ENCODE peak calls at places on chromosomes 7 and 10, in seven cellular contexts. M is tibial artery; A is Panc1; C is CD8-positive, alpha-beta T cell; Q is Karpas-422; U is GM23248; Z is brain microvascular endothelial cell. L is an unnamed sample.

GRCh38 chr7:149773446-149774236 is at the start of gene ZNF467:
- DNase-seq in C (no peak), U (peak), M (peak), Q (no peak), A (no peak), Z (no peak), L (peak)

GRCh38 chr10:80464557-80465466 is 10.7 kb downstream of the TSPAN14 start:
- DNase-seq in Z (no peak), Q (no peak), U (peak), C (no peak), A (no peak), M (no peak), L (no peak)

GRCh38 chr7:96837583-96837982 is 127.9 kb upstream of the SEM1 start:
- DNase-seq in Z (no peak), A (no peak), M (no peak), U (no peak), Q (no peak), C (no peak), L (no peak)

GRCh38 chr10:133405844-133406527 is 12.0 kb downstream of the MTG1 start:
- DNase-seq in Q (peak), A (no peak), M (no peak), C (no peak), Z (no peak), U (peak), L (no peak)

GRCh38 chr7:65980478-65981250 is 1.3 kb downstream of the GUSB start:
- DNase-seq in C (peak), Z (peak), A (no peak), Q (peak), M (peak), U (peak), L (peak)

GRCh38 chr7:46715579-46715978 is 794.5 kb upstream of the IGFBP3 start:
- DNase-seq in A (no peak), M (no peak), Q (no peak), C (no peak), U (no peak), Z (no peak), L (no peak)

GRCh38 chr7:13742719-13743640 is 246.5 kb downstream of the ETV1 start:
- DNase-seq in Q (peak), M (no peak), A (peak), C (no peak), U (peak), Z (peak), L (no peak)

GRCh38 chr10:98463976-98464754 is 17.4 kb upstream of the HPS1 start:
- DNase-seq in M (no peak), Q (no peak), C (no peak), Z (no peak), A (no peak), U (no peak), L (no peak)

GRCh38 chr10:69831231-69831855 is 29.6 kb downstream of the COL13A1 start:
- DNase-seq in A (no peak), M (no peak), C (no peak), Z (peak), U (peak), Q (no peak), L (no peak)

GRCh38 chr10:3150366-3150765 is 22.2 kb downstream of the PITRM1 start:
- DNase-seq in Q (no peak), M (no peak), Z (no peak), C (no peak), A (no peak), U (no peak), L (no peak)

GRCh38 chr7:109126404-109127050 is 556.9 kb downstream of the DNAJB9 start:
- DNase-seq in Z (no peak), A (no peak), M (no peak), U (no peak), C (no peak), Q (no peak), L (no peak)

GRCh38 chr7:151386301-151387160 is 23.3 kb downstream of the WDR86 start:
- DNase-seq in Z (no peak), A (no peak), C (no peak), Q (no peak), U (no peak), M (no peak), L (no peak)

GRCh38 chr10:24825551-24825950 is 101.9 kb upstream of the ARHGAP21 start:
- DNase-seq in A (no peak), M (no peak), U (peak), C (no peak), Q (no peak), Z (no peak), L (no peak)

GRCh38 chr10:86264481-86265231 is 101.9 kb downstream of the GRID1 start:
- DNase-seq in C (no peak), A (no peak), Z (no peak), M (peak), U (no peak), Q (no peak), L (no peak)

GRCh38 chr10:129765664-129766550 is 198.2 kb downstream of the EBF3 start:
- DNase-seq in M (peak), Z (no peak), C (no peak), A (no peak), U (no peak), Q (no peak), L (peak)

GRCh38 chr10:4033341-4033896 is 248.4 kb upstream of the KLF6 start:
- DNase-seq in M (no peak), U (no peak), C (no peak), Q (no peak), Z (no peak), A (no peak), L (no peak)

GRCh38 chr10:98402513-98402912 is 12.5 kb downstream of the PYROXD2 start:
- DNase-seq in U (no peak), Z (no peak), A (no peak), C (no peak), Q (no peak), M (no peak), L (no peak)

GRCh38 chr10:70106958-70107791 is 25.4 kb downstream of the AIFM2 start:
- DNase-seq in C (no peak), M (no peak), A (no peak), Q (peak), U (peak), Z (no peak), L (no peak)

GRCh38 chr7:112495820-112496462 is 15.2 kb downstream of the LSMEM1 start:
- DNase-seq in U (peak), Q (peak), M (peak), A (peak), Z (peak), C (no peak), L (no peak)

GRCh38 chr7:47771301-47771989 is 176.8 kb downstream of the PKD1L1 start:
- DNase-seq in A (no peak), Q (no peak), C (no peak), U (peak), Z (no peak), M (peak), L (no peak)

GRCh38 chr10:77422491-77423338 is 214.9 kb downstream of the KCNMA1 start:
- DNase-seq in Z (peak), U (no peak), Q (no peak), C (no peak), A (no peak), M (no peak), L (no peak)

GRCh38 chr10:76632158-76633051 is 1005.2 kb downstream of the KCNMA1 start:
- DNase-seq in Z (no peak), C (no peak), A (no peak), U (peak), M (no peak), Q (peak), L (no peak)

GRCh38 chr10:12924911-12925310 is 76.6 kb downstream of the CCDC3 start:
- DNase-seq in Z (no peak), C (no peak), U (no peak), M (no peak), A (no peak), Q (no peak), L (no peak)

GRCh38 chr10:19412531-19412930 is 363.9 kb downstream of the MALRD1 start:
- DNase-seq in U (peak), Q (peak), C (no peak), Z (peak), A (no peak), M (no peak), L (no peak)

GRCh38 chr7:12968836-12969422 is 281.5 kb downstream of the ARL4A start:
- DNase-seq in U (no peak), C (no peak), Z (no peak), M (no peak), A (no peak), Q (no peak), L (no peak)

GRCh38 chr10:131155218-131155902 is 156.2 kb downstream of the TCERG1L start:
- DNase-seq in Z (no peak), Q (no peak), A (no peak), C (no peak), U (no peak), M (no peak), L (no peak)

GRCh38 chr10:79391231-79392019 is 44.2 kb downstream of the PPIF start:
- DNase-seq in Z (no peak), M (peak), A (no peak), U (peak), C (no peak), Q (no peak), L (peak)

GRCh38 chr10:123614888-123615287 is 51.3 kb upstream of the GPR26 start:
- DNase-seq in Q (peak), Z (peak), C (no peak), M (peak), U (peak), A (no peak), L (no peak)

GRCh38 chr7:51139796-51140195 is 176.8 kb downstream of the COBL start:
- DNase-seq in A (no peak), C (no peak), M (no peak), U (no peak), Z (no peak), Q (no peak), L (no peak)

GRCh38 chr7:99038086-99038855 is 105.6 kb downstream of the SMURF1 start:
- DNase-seq in Q (no peak), M (no peak), U (no peak), A (no peak), Z (no peak), C (no peak), L (no peak)

GRCh38 chr7:90560730-90561129 is 35.4 kb upstream of the CDK14 start:
- DNase-seq in A (no peak), C (no peak), M (no peak), Q (no peak), Z (no peak), U (peak), L (no peak)

GRCh38 chr10:1037098-1037497 is 11.4 kb upstream of the IDI2 start:
- DNase-seq in C (no peak), A (no peak), Z (no peak), U (no peak), M (no peak), Q (no peak), L (no peak)
- H3K27ac ChIP-seq in C (no peak), A (no peak), Z (no peak), U (no peak), M (no peak), Q (no peak), L (no peak)

GRCh38 chr7:152887191-152887590 is 127.6 kb downstream of the ACTR3B start:
- DNase-seq in U (no peak), C (no peak), Z (no peak), Q (no peak), A (no peak), M (no peak), L (no peak)

GRCh38 chr7:152886579-152887117 is 127.1 kb downstream of the ACTR3B start:
- DNase-seq in C (no peak), A (no peak), U (no peak), Z (no peak), Q (no peak), M (no peak), L (no peak)

GRCh38 chr7:152884321-152884720 is 124.8 kb downstream of the ACTR3B start:
- DNase-seq in A (no peak), M (no peak), Z (no peak), C (no peak), U (no peak), Q (no peak), L (no peak)

GRCh38 chr7:152891160-152891621 is 131.6 kb downstream of the ACTR3B start:
- DNase-seq in U (no peak), Q (no peak), M (no peak), Z (no peak), A (no peak), C (no peak), L (no peak)

DNA sequence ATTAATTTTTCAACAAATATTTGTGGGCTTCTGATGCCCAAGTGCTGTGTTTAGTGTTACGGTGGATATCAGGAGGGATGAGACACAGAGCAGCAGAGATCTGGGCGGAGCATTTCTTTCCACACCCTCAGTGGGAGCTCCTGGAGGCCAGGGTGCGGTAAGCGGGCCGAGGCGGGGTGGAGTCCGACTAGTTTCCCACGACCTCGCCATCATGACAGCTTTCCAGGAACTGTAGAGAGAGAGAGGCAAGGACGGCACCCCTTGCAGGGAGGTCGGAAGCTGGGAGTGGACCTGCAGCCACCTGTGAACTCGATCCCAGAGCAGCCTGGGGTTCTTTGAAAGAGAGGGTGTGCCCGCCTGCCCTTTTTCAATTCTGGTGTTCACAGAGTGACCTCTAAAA is 128.2 kb downstream of the ACTR3B start:
- DNase-seq in U (no peak), Z (no peak), A (no peak), M (no peak), Q (no peak), C (no peak), L (no peak)
- H3K27ac ChIP-seq in U (no peak), Z (no peak), A (no peak), M (no peak), Q (no peak), C (no peak), L (no peak)

GRCh38 chr10:60427148-60427547 is 37.5 kb upstream of the ANK3 start:
- DNase-seq in Z (no peak), U (no peak), M (no peak), C (no peak), A (no peak), Q (no peak), L (no peak)
- H3K27ac ChIP-seq in Z (peak), U (no peak), M (no peak), C (no peak), A (no peak), Q (no peak), L (peak)

GRCh38 chr10:124667425-124668130 is 76.6 kb downstream of the FAM53B start:
- DNase-seq in Z (no peak), Q (no peak), C (no peak), M (no peak), U (no peak), A (no peak), L (no peak)

GRCh38 chr10:124670849-124671248 is 73.3 kb downstream of the FAM53B start:
- DNase-seq in M (no peak), A (no peak), C (no peak), Z (no peak), Q (no peak), U (no peak), L (no peak)

GRCh38 chr10:124669824-124670654 is 74.1 kb downstream of the FAM53B start:
- DNase-seq in Z (no peak), U (no peak), Q (no peak), A (no peak), M (no peak), C (no peak), L (no peak)

GRCh38 chr10:124668517-124669051 is 75.6 kb downstream of the FAM53B start:
- DNase-seq in Z (no peak), U (no peak), A (no peak), Q (no peak), M (no peak), C (no peak), L (no peak)

GRCh38 chr10:124669141-124669823 is 74.9 kb downstream of the FAM53B start:
- DNase-seq in C (no peak), Z (no peak), A (no peak), Q (no peak), U (no peak), M (no peak), L (no peak)
- H3K27ac ChIP-seq in C (no peak), Z (no peak), A (no peak), Q (no peak), U (no peak), M (no peak), L (peak)

GRCh38 chr7:6402741-6403140 is 45.0 kb downstream of the DAGLB start:
- DNase-seq in A (no peak), Z (no peak), M (no peak), U (no peak), C (no peak), Q (no peak), L (no peak)
- H3K27ac ChIP-seq in A (no peak), Z (no peak), M (no peak), U (no peak), C (no peak), Q (no peak), L (no peak)